ENCODE peak calls at places on chromosomes 11 and 22, in ten cellular contexts. W is activated T-helper 17 cell treated with anti-CD3 and anti-CD28 coated beads, Interleukin-2, amount 50 U/mL, for 72 hours; J is right cardiac atrium; F is stimulated activated naive B cell treated with anti-CD40 and anti-IgM and Interleukin-4, amounts not matched to agents 10 μg/mL and 1 μg/mL and 100 μg/mL, for 72 hours; B is sciatic nerve; C is naive B cell; A is GM23338; V is omental fat pad; U is A549; L is activated naive CD4-positive, alpha-beta T cell treated with anti-CD3 and anti-CD28 coated beads, Interleukin-2, amount 50 U/mL, for 72 hours. Z is an unnamed sample.
A peak's percentile ranks its signal among the peaks of the same experiment; 100 is the strongest.

GRCh38 chr11:706957-707816 is 1.2 kb downstream of the EPS8L2 start:
- ATAC-seq in W (no peak), J (peak; percentile 49), F (peak; percentile 18), B (peak; percentile 55), C (no peak), A (peak; percentile 42), V (peak; percentile 22), U (peak; percentile 73), L (no peak), Z (no peak)

GRCh38 chr22:31637375-31637937 is 24.6 kb downstream of the PISD start:
- ATAC-seq in W (no peak), J (peak; percentile 35), F (peak; percentile 84), B (peak; percentile 51), C (peak; percentile 81), A (peak; percentile 41), V (peak; percentile 22), U (no peak), L (no peak), Z (peak; percentile 84)

GRCh38 chr22:50477923-50478322 is 3.1 kb upstream of the SBF1 start:
- ATAC-seq in W (no peak), J (no peak), F (no peak), B (no peak), C (no peak), A (no peak), V (no peak), U (no peak), L (no peak), Z (no peak)

GRCh38 chr11:47425611-47426010 is 628 bp downstream of the PSMC3 start:
- ATAC-seq in W (no peak), J (no peak), F (no peak), B (no peak), C (no peak), A (peak; percentile 7), V (no peak), U (no peak), L (no peak), Z (no peak)

GRCh38 chr11:8036002-8036802 is 44.8 kb upstream of the TUB start:
- ATAC-seq in W (no peak), J (no peak), F (peak; percentile 8), B (no peak), C (no peak), A (no peak), V (no peak), U (no peak), L (no peak), Z (no peak)

GRCh38 chr11:30545507-30545906 is 40.6 kb downstream of the MPPED2 start:
- ATAC-seq in W (no peak), J (no peak), F (no peak), B (peak; percentile 70), C (no peak), A (no peak), V (no peak), U (no peak), L (no peak), Z (no peak)

GRCh38 chr11:128505449-128506058 is 81.8 kb downstream of the ETS1 start:
- ATAC-seq in W (no peak), J (no peak), F (no peak), B (no peak), C (no peak), A (no peak), V (no peak), U (no peak), L (peak; percentile 14), Z (no peak)

GRCh38 chr11:126968915-126969314 is 31.7 kb downstream of the KIRREL3 start:
- ATAC-seq in W (peak; percentile 44), J (no peak), F (no peak), B (no peak), C (no peak), A (peak; percentile 94), V (no peak), U (no peak), L (peak; percentile 32), Z (no peak)

GRCh38 chr11:116224154-116224888 is 548.5 kb downstream of the BUD13 start:
- ATAC-seq in W (no peak), J (no peak), F (peak; percentile 64), B (peak; percentile 42), C (no peak), A (peak; percentile 83), V (no peak), U (peak; percentile 83), L (peak; percentile 47), Z (no peak)

GRCh38 chr11:45933131-45933821 is 10.8 kb downstream of the LARGE2 start:
- ATAC-seq in W (no peak), J (no peak), F (peak; percentile 50), B (no peak), C (peak; percentile 52), A (no peak), V (no peak), U (no peak), L (no peak), Z (peak; percentile 69)

GRCh38 chr11:58525037-58525614 is 17.2 kb upstream of the OR5B21 start:
- ATAC-seq in W (peak; percentile 79), J (no peak), F (peak; percentile 89), B (peak; percentile 66), C (peak; percentile 92), A (no peak), V (no peak), U (no peak), L (peak; percentile 85), Z (peak; percentile 97)

GRCh38 chr11:121309688-121310087 is 17.1 kb downstream of the SC5D start:
- ATAC-seq in W (peak; percentile 73), J (no peak), F (peak; percentile 85), B (no peak), C (peak; percentile 58), A (no peak), V (no peak), U (no peak), L (peak; percentile 71), Z (peak; percentile 82)

GRCh38 chr22:20653012-20653794 is 120.7 kb upstream of the SERPIND1 start:
- ATAC-seq in W (no peak), J (no peak), F (no peak), B (no peak), C (no peak), A (no peak), V (no peak), U (no peak), L (no peak), Z (no peak)

GRCh38 chr11:61489833-61490585 is 18.5 kb upstream of the LRRC10B start:
- ATAC-seq in W (no peak), J (peak; percentile 66), F (no peak), B (peak; percentile 83), C (no peak), A (peak; percentile 79), V (no peak), U (peak; percentile 63), L (no peak), Z (no peak)

GRCh38 chr11:12503886-12504285 is 126.5 kb downstream of the PARVA start:
- ATAC-seq in W (no peak), J (no peak), F (no peak), B (no peak), C (no peak), A (no peak), V (no peak), U (peak; percentile 51), L (no peak), Z (no peak)

GRCh38 chr22:40595497-40596234 is 40.9 kb downstream of the MRTFA start:
- ATAC-seq in W (no peak), J (peak; percentile 60), F (no peak), B (peak; percentile 91), C (no peak), A (no peak), V (no peak), U (no peak), L (no peak), Z (no peak)

GRCh38 chr11:3906166-3906565 is 50.7 kb downstream of the STIM1 start:
- ATAC-seq in W (peak; percentile 66), J (no peak), F (no peak), B (no peak), C (no peak), A (no peak), V (no peak), U (peak; percentile 37), L (peak; percentile 49), Z (no peak)

GRCh38 chr11:872799-873198 is 30.1 kb downstream of the TSPAN4 start:
- ATAC-seq in W (no peak), J (no peak), F (no peak), B (no peak), C (no peak), A (no peak), V (no peak), U (no peak), L (no peak), Z (no peak)

GRCh38 chr11:66081505-66081904 is 11.4 kb downstream of the PACS1 start:
- ATAC-seq in W (peak; percentile 88), J (no peak), F (peak; percentile 94), B (peak; percentile 71), C (peak; percentile 97), A (no peak), V (no peak), U (peak; percentile 18), L (peak; percentile 81), Z (peak; percentile 96)

GRCh38 chr11:70252844-70253243 is 17.6 kb upstream of the PPFIA1 start:
- ATAC-seq in W (no peak), J (no peak), F (peak; percentile 50), B (no peak), C (peak; percentile 65), A (no peak), V (no peak), U (no peak), L (no peak), Z (peak; percentile 54)

GRCh38 chr11:116909245-116909644 is 71.8 kb upstream of the APOA1 start:
- ATAC-seq in W (no peak), J (no peak), F (no peak), B (no peak), C (no peak), A (no peak), V (no peak), U (no peak), L (no peak), Z (no peak)

GRCh38 chr11:85752890-85753581 is 57.9 kb downstream of the SYTL2 start:
- ATAC-seq in W (peak; percentile 90), J (no peak), F (peak; percentile 59), B (peak; percentile 47), C (peak; percentile 75), A (no peak), V (no peak), U (no peak), L (peak; percentile 94), Z (no peak)

GRCh38 chr11:129117595-129118350 is 74.4 kb downstream of the ARHGAP32 start:
- ATAC-seq in W (no peak), J (no peak), F (peak; percentile 55), B (peak; percentile 79), C (no peak), A (peak; percentile 40), V (peak; percentile 62), U (peak; percentile 57), L (no peak), Z (no peak)

GRCh38 chr11:117582491-117582890 is 214.5 kb downstream of the DSCAML1 start:
- ATAC-seq in W (no peak), J (no peak), F (no peak), B (no peak), C (no peak), A (no peak), V (no peak), U (no peak), L (no peak), Z (no peak)

GRCh38 chr11:22193348-22194051 is 615 bp downstream of the ANO5 start:
- ATAC-seq in W (no peak), J (peak; percentile 54), F (peak; percentile 24), B (peak; percentile 47), C (no peak), A (peak; percentile 68), V (peak; percentile 66), U (peak; percentile 72), L (peak; percentile 30), Z (peak; percentile 25)

GRCh38 chr11:26930518-26931247 is 63.2 kb upstream of the FIBIN start:
- ATAC-seq in W (no peak), J (no peak), F (no peak), B (peak; percentile 36), C (no peak), A (no peak), V (no peak), U (no peak), L (no peak), Z (no peak)

GRCh38 chr11:135027461-135027860 is 615.4 kb upstream of the B3GAT1 start:
- ATAC-seq in W (no peak), J (no peak), F (no peak), B (no peak), C (no peak), A (peak; percentile 83), V (no peak), U (no peak), L (no peak), Z (no peak)

GRCh38 chr11:120546312-120547205 is 35.0 kb downstream of the GRIK4 start:
- ATAC-seq in W (no peak), J (peak; percentile 30), F (no peak), B (peak; percentile 65), C (no peak), A (peak; percentile 55), V (peak; percentile 45), U (peak; percentile 69), L (no peak), Z (no peak)

Z was measured in stimulated activated memory B cell treated with anti-CD40 and anti-IgM and Interleukin-4, amounts not matched to agents 10 μg/mL and 1 μg/mL and 100 μg/mL, for 72 hours.